ENCODE peak calls at places on chromosomes 6 and 20, in four cellular contexts. Y is K562, J is HepG2, U is GM12878. N is an unnamed sample.

GRCh38 chr20:24745617-24746350 is 203.3 kb upstream of the CST7 start:
- DNase-seq in J (no peak), Y (no peak), U (no peak), N (no peak)

GRCh38 chr20:47465335-47466090 is 36.2 kb upstream of the NCOA3 start:
- DNase-seq in J (no peak), U (no peak), Y (no peak), N (no peak)

GRCh38 chr6:169997930-169998218 is 246.5 kb downstream of the ERMARD start:
- DNase-seq in J (no peak), Y (no peak), U (no peak), N (no peak)

GRCh38 chr6:41675176-41675767 is 37.0 kb downstream of the MDFI start:
- DNase-seq in Y (no peak), J (no peak), U (no peak), N (no peak)

GRCh38 chr6:28789553-28790083 is 134.2 kb downstream of the TRIM27 start:
- DNase-seq in J (peak; percentile 80), Y (peak; percentile 91), U (no peak), N (peak; percentile 68)

GRCh38 chr6:29845405-29846006 is 17.9 kb downstream of the HLA-G start:
- DNase-seq in J (peak; percentile 45), Y (no peak), U (peak; percentile 8), N (no peak)

GRCh38 chr20:20076297-20077065 is 24.1 kb downstream of the CFAP61 start:
- DNase-seq in J (no peak), Y (no peak), U (no peak), N (peak; percentile 70)

GRCh38 chr6:25369450-25370086 is 90.4 kb downstream of the CARMIL1 start:
- DNase-seq in U (no peak), J (peak; percentile 23), Y (no peak), N (no peak)

GRCh38 chr6:80454661-80455365 is 348.3 kb downstream of the BCKDHB start:
- DNase-seq in Y (no peak), J (no peak), U (no peak), N (peak; percentile 38)

GRCh38 chr6:142781124-142781523 is 163.9 kb downstream of the HIVEP2 start:
- DNase-seq in J (no peak), Y (no peak), U (no peak), N (no peak)

GRCh38 chr6:41966961-41967311 is 25.3 kb upstream of the CCND3 start:
- DNase-seq in U (no peak), Y (peak; percentile 84), J (peak; percentile 84), N (peak; percentile 58)

GRCh38 chr20:50607436-50607835 is 83.9 kb downstream of the RIPOR3 start:
- DNase-seq in U (no peak), J (no peak), Y (no peak), N (no peak)

GRCh38 chr20:51118216-51118615 is 95.3 kb upstream of the KCNG1 start:
- DNase-seq in Y (no peak), J (no peak), U (no peak), N (no peak)

GRCh38 chr20:33915726-33916331 is 77.9 kb upstream of the RALY start:
- DNase-seq in Y (peak; percentile 70), U (no peak), J (peak; percentile 47), N (no peak)

GRCh38 chr6:25485820-25486559 is 166.0 kb upstream of the SCGN start:
- DNase-seq in J (no peak), Y (peak; percentile 64), U (no peak), N (no peak)

GRCh38 chr6:156585859-156586258 is 191.3 kb upstream of the ARID1B start:
- DNase-seq in Y (peak; percentile 24), U (no peak), J (no peak), N (no peak)

GRCh38 chr6:168999392-168999791 is 254.3 kb downstream of the THBS2 start:
- DNase-seq in U (no peak), J (no peak), Y (no peak), N (no peak)

GRCh38 chr6:164216368-164216767 is 801.9 kb downstream of the QKI start:
- DNase-seq in U (no peak), Y (no peak), J (no peak), N (no peak)

GRCh38 chr6:125888989-125889656 is 67.4 kb upstream of the HINT3 start:
- DNase-seq in Y (peak; percentile 76), U (no peak), J (peak; percentile 64), N (peak; percentile 40)

GRCh38 chr6:166826264-166826663 is 130.1 kb downstream of the RNASET2 start:
- DNase-seq in U (no peak), J (no peak), Y (no peak), N (no peak)

GRCh38 chr20:43095034-43095433 is 94.7 kb downstream of the PTPRT start:
- DNase-seq in U (no peak), Y (no peak), J (no peak), N (no peak)

GRCh38 chr20:12086359-12086758 is 168.7 kb downstream of the BTBD3 start:
- DNase-seq in U (no peak), Y (no peak), J (no peak), N (peak; percentile 36)

GRCh38 chr6:67779876-67780275 is 855.2 kb upstream of the ADGRB3 start:
- DNase-seq in Y (no peak), U (no peak), J (no peak), N (no peak)

GRCh38 chr6:165745492-165745891 is 82.5 kb upstream of the PDE10A start:
- DNase-seq in U (no peak), Y (no peak), J (no peak), N (no peak)

GRCh38 chr6:35151472-35151871 is 10.3 kb upstream of the TCP11 start:
- DNase-seq in J (no peak), Y (no peak), U (no peak), N (peak; percentile 23)

GRCh38 chr6:125377621-125378020 is 75.9 kb upstream of the HDDC2 start:
- DNase-seq in J (no peak), Y (no peak), U (no peak), N (peak; percentile 17)

GRCh38 chr6:143613749-143614148 is 64.0 kb upstream of the PHACTR2 start:
- DNase-seq in U (no peak), Y (no peak), J (no peak), N (no peak)

GRCh38 chr6:106124015-106124414 is 37.9 kb downstream of the PRDM1 start:
- DNase-seq in U (no peak), Y (no peak), J (no peak), N (no peak)

GRCh38 chr20:58850693-58851174 is at the start of gene GNAS-AS1:
- DNase-seq in U (peak; percentile 53), Y (peak; percentile 62), J (no peak), N (peak; percentile 87)

GRCh38 chr20:59829415-59830106 is 103.9 kb downstream of the SYCP2 start:
- DNase-seq in J (no peak), Y (no peak), U (no peak), N (no peak)

GRCh38 chr6:79338493-79338892 is 104.0 kb upstream of the HMGN3 start:
- DNase-seq in U (no peak), J (no peak), Y (no peak), N (no peak)

GRCh38 chr6:140379919-140380318 is 1005.5 kb upstream of the CITED2 start:
- DNase-seq in Y (no peak), J (peak; percentile 81), U (no peak), N (peak; percentile 86)

GRCh38 chr6:111730835-111731234 is 125.2 kb upstream of the TRAF3IP2 start:
- DNase-seq in J (no peak), Y (no peak), U (no peak), N (no peak)

GRCh38 chr6:15239606-15240364 is 6.1 kb upstream of the JARID2 start:
- DNase-seq in U (no peak), J (no peak), Y (no peak), N (no peak)

GRCh38 chr20:49169547-49169946 is 18.6 kb downstream of the STAU1 start:
- DNase-seq in Y (no peak), J (no peak), U (no peak), N (no peak)

DNA sequence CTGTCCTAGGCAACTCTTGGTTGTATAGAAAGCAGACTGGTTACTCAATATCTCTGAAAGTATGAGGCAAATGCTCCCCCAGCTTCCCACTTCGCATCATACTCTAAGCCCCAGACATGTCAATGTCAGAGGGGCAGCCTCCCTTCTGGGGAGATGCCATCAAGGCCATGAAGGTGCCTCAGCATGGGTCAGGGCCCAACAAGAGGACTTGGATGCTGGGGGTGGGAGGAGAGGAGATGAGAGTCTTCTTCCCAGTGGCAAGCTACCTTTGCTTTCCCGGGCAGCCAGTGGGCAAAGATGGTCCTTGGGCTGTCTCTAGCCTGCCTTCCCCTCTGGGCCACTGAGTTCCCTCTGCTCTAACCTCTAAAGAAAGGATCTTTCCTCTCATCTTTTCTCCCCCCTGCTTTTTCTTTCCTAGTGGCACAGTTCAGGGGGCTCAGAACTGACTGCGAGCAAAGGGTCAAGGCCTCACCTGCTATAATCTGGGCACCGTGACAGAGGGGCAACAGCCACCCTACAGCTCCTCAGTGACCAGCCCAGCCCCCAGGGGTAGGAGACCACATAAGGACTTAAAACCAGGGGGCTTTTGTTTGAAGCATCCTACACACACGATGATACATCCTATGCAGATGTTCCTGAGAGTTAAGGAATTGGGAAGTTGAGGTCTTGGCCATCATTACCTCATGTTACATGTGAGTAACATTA is 26.2 kb downstream of the MOCS1 start:
- DNase-seq in J (no peak), Y (no peak), U (no peak), N (no peak)
- H3K27me3 ChIP-seq in J (no peaks in the 10 kb centered on the region), Y (peaks cover 25% of the 10 kb centered on the region), U (no peaks in the 10 kb centered on the region), N (no peaks in the 10 kb centered on the region)

GRCh38 chr6:22972771-22973170 is 403.4 kb downstream of the HDGFL1 start:
- DNase-seq in Y (no peak), J (no peak), U (no peak), N (no peak)
- TF ChIP-seq BHLHE40 in Y (no peak), J (no peak), U (no peak), N (no peak)

DNA sequence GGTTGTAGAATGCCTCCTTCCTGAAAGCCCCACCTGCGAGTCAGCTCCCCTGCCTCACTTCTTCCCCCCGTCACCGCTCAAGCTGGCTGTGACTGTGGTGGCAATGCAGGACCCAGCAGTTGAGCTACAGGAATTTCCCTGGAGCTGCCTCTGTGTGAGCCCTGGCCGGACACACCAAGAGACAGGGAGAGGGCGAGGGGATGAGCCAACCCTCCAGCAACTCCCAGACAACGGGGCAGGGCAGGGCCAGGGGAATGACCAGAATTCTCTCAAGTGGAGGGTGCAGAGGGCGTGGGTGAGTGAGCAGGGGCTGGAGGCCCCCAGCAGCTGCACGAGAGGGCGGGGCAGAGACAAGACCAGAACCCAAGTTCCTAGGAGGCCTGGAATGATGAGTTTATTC is 4.9 kb upstream of the ARFGAP1 start:
- DNase-seq in Y (no peak), U (no peak), J (no peak), N (no peak)
- H3K9ac ChIP-seq in Y (no peak overlapping the region), U (no peak overlapping the region), J (no peak overlapping the region), N (no peak overlapping the region)

GRCh38 chr6:84309336-84309735 is 81.9 kb upstream of the CEP162 start:
- DNase-seq in U (no peak), Y (no peak), J (no peak), N (no peak)
- H3K27me3 ChIP-seq in U (no peaks in the 10 kb centered on the region), Y (no peaks in the 10 kb centered on the region), J (no peaks in the 10 kb centered on the region), N (no peaks in the 10 kb centered on the region)

DNA sequence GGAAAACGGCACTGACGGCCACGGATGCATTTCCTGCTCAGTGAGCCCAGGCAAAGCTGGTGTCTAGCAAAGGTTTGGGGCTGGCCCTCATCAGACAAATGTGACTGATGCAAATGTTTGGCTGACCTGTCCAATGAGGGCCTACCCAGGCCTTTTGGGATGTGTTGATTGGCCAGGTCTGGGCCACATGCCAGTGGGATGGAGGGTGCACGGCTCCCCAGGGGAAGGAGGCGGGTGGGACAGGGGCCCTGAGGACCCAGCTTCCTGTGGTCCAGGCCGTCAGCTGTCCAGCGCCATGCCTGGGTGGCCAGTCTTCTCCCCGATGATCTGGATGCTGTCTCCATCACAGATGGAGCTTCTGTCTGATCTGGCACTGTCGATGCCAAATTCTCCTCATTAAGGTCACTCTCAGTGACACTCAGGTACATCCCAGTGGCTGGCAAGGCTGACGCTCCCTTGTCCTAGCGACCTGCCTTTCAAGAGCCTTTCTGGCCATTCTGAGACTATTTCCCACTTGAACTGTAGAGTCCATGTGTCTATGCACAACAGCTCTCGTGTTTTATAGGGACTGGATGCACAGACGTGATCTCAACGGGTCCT is 43.0 kb downstream of the NTSR1 start:
- DNase-seq in J (no peak), Y (no peak), U (no peak), N (no peak)
- TF ChIP-seq BHLHE40 in J (no peak), Y (no peak), U (no peak), N (no peak)